ENCODE peak calls at places on chromosomes 16 and 17, in six cellular contexts. W is AG04450, S is thoracic aorta, A is cardiac fibroblast, K is body of pancreas, Y is spleen. E is an unnamed sample.

GRCh38 chr17:4072487-4073157 is 70.2 kb downstream of the ZZEF1 start:
- DNase-seq in S (no peak), Y (no peak), W (peak), K (no peak), A (peak), E (peak)

GRCh38 chr17:13704333-13704732 is 102.6 kb upstream of the HS3ST3A1 start:
- DNase-seq in W (no peak), A (peak), S (no peak), Y (no peak), K (no peak), E (peak)

GRCh38 chr16:66948034-66948821 is 12.8 kb upstream of the CES3 start:
- DNase-seq in Y (no peak), A (no peak), W (no peak), S (no peak), K (peak), E (no peak)

GRCh38 chr17:66691644-66692500 is 143.0 kb upstream of the CACNG5 start:
- DNase-seq in S (no peak), Y (no peak), K (no peak), A (peak), W (peak), E (peak)

GRCh38 chr16:57003439-57004386 is 14.4 kb downstream of the NLRC5 start:
- DNase-seq in W (no peak), S (no peak), A (no peak), Y (peak), K (no peak), E (no peak)

GRCh38 chr17:10205549-10206185 is 7.3 kb upstream of the GAS7 start:
- DNase-seq in S (no peak), W (no peak), K (no peak), A (no peak), Y (no peak), E (no peak)

GRCh38 chr16:88023786-88024185 is 72.6 kb downstream of the BANP start:
- DNase-seq in A (no peak), Y (no peak), K (no peak), S (no peak), W (no peak), E (no peak)

GRCh38 chr17:40451420-40451819 is 8.2 kb downstream of the IGFBP4 start:
- DNase-seq in A (peak), S (peak), Y (no peak), W (peak), K (peak), E (peak)

GRCh38 chr17:49944451-49944850 is 24.5 kb upstream of the DLX4 start:
- DNase-seq in W (no peak), Y (no peak), K (no peak), S (no peak), A (no peak), E (no peak)

GRCh38 chr17:61746248-61746985 is 116.9 kb downstream of the BRIP1 start:
- DNase-seq in S (no peak), A (no peak), W (no peak), K (no peak), Y (no peak), E (no peak)

DNA sequence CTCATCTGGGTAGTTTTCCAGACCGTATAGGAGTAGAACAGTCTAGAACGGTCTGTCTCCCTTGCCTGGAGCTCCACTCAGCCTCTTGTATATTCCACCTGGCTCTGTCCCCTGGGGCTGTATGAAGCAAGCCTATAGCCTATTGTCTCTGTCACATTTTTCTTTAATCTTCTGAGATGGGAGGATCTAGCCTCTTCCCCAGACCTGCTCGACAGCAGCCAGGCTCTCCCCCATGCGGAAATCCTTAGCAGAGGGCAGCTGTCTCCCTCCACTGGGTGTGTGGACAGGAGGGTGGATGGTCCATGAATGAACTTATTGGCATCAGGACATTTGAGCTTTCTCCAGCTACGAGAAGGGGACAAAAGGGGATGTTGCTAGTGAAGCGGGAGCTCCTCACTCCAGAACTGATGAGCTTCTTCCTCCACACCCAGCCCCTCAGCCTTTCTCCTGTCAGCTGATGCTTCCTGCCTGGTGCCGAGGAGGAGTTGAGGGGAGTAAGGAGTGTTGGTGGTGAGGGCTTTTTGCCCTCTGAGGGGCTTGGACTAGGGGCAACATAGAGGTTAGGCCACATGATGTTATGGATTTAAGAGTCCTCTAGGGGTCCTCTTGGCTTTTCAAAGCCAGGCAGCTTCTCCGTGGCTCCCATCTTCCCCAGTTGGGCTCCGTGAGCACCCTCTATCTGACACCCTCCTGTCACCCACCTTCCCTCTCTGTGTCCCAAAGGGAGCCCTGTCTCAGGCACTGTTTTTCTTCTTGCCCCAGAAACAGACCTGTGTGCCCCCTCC is 28.0 kb downstream of the ARHGAP23 start:
- DNase-seq in Y (no peak), W (no peak), K (no peak), S (no peak), A (no peak), E (no peak)
- TF ChIP-seq CTCF in Y (peak), W (peak), K (no peak), S (no peak), A (peak), E (peak)

GRCh38 chr16:1705688-1706385 is at the start of gene MAPK8IP3:
- DNase-seq in Y (peak), K (peak), S (peak), A (peak), W (peak), E (peak)
- H3K4me3 ChIP-seq in Y (peak), K (peak), S (peak), A (peak), W (peak), E (peak)

GRCh38 chr16:47774661-47775060 is 313.5 kb downstream of the PHKB start:
- DNase-seq in A (peak), Y (no peak), W (no peak), K (no peak), S (no peak), E (peak)
- TF ChIP-seq CTCF in A (peak), Y (no peak), W (peak), K (no peak), S (no peak), E (peak)

GRCh38 chr17:64016974-64017373 is 3.5 kb downstream of the ICAM2 start:
- DNase-seq in A (no peak), S (no peak), W (no peak), Y (no peak), K (no peak), E (no peak)
- H3K4me3 ChIP-seq in A (no peak), S (no peak), W (no peak), Y (peak), K (no peak), E (no peak)

GRCh38 chr17:76642032-76642561 is 1.5 kb downstream of the ST6GALNAC1 start:
- DNase-seq in S (no peak), Y (no peak), W (no peak), K (no peak), A (no peak), E (no peak)

GRCh38 chr17:76641501-76641900 is 2.1 kb downstream of the ST6GALNAC1 start:
- DNase-seq in Y (no peak), K (no peak), A (no peak), W (no peak), S (no peak), E (no peak)

GRCh38 chr17:76644995-76645394 is 1.4 kb upstream of the ST6GALNAC1 start:
- DNase-seq in S (no peak), A (no peak), K (peak), W (no peak), Y (no peak), E (no peak)

GRCh38 chr17:76643553-76644148 is at the start of gene ST6GALNAC1:
- DNase-seq in K (no peak), A (peak), Y (no peak), W (no peak), S (no peak), E (no peak)

GRCh38 chr17:76642994-76643393 is 563 bp downstream of the ST6GALNAC1 start:
- DNase-seq in A (no peak), W (no peak), S (no peak), Y (no peak), K (no peak), E (no peak)
- TF ChIP-seq CTCF in A (no peak), W (no peak), S (no peak), Y (no peak), K (no peak), E (no peak)